ENCODE peak calls at places on chromosomes 6 and 20, in nine cellular contexts. W, T, X, A, G, Y, R, K and U are unnamed samples.

GRCh38 chr6:107632757-107633156 is 142.8 kb downstream of the SOBP start:
- DNase-seq in W (peak; percentile 21), T (no peak), X (no peak), A (no peak), G (no peak), Y (no peak), R (no peak), K (no peak), U (no peak)

GRCh38 chr20:35695245-35695749 is 3.9 kb downstream of the NFS1 start:
- DNase-seq in W (no peak), T (no peak), X (no peak), A (no peak), G (no peak), Y (no peak), R (no peak), K (no peak), U (no peak)

GRCh38 chr6:13803581-13803980 is 10.8 kb downstream of the MCUR1 start:
- DNase-seq in W (no peak), T (no peak), X (no peak), A (no peak), G (no peak), Y (no peak), R (no peak), K (no peak), U (no peak)

GRCh38 chr20:46348231-46348803 is 40.0 kb upstream of the CDH22 start:
- DNase-seq in W (no peak), T (no peak), X (peak; percentile 46), A (no peak), G (peak; percentile 79), Y (no peak), R (no peak), K (no peak), U (no peak)

GRCh38 chr6:27825025-27825823 is 87.0 kb downstream of the OR2B2 start:
- DNase-seq in W (no peak), T (no peak), X (no peak), A (no peak), G (no peak), Y (no peak), R (peak; percentile 22), K (no peak), U (peak; percentile 68)

GRCh38 chr6:89353702-89354392 is 1.3 kb upstream of the UBE2J1 start:
- DNase-seq in W (peak; percentile 54), T (no peak), X (no peak), A (no peak), G (no peak), Y (peak; percentile 77), R (peak; percentile 84), K (no peak), U (peak; percentile 54)

GRCh38 chr6:131966443-131966842 is 15.3 kb upstream of the CCN2 start:
- DNase-seq in W (no peak), T (peak; percentile 7), X (no peak), A (no peak), G (no peak), Y (no peak), R (no peak), K (no peak), U (no peak)

GRCh38 chr6:158939255-158940170 is 60.5 kb downstream of the RSPH3 start:
- DNase-seq in W (peak; percentile 28), T (peak; percentile 54), X (no peak), A (no peak), G (peak; percentile 65), Y (no peak), R (no peak), K (no peak), U (peak; percentile 50)